ENCODE peak calls at places on chromosome 13, in four cellular contexts. C is tibial nerve, L is heart right ventricle, U is uterus. V is an unnamed sample. For H3K4me1, the result is how much of the 10 kb centered on the place peaks cover.

GRCh38 chr13:57748096-57748495 is 116.6 kb downstream of the PCDH17 start:
- DNase-seq in L (no peak), U (no peak), C (no peak), V (no peak)

GRCh38 chr13:70128098-70128497 is 19.8 kb upstream of the KLHL1 start:
- DNase-seq in L (no peak), U (no peak), C (no peak), V (no peak)

GRCh38 chr13:38685974-38686571 is 804 bp upstream of the FREM2 start:
- DNase-seq in U (no peak), L (no peak), C (no peak), V (no peak)

GRCh38 chr13:74975122-74975521 is 506.8 kb downstream of the TBC1D4 start:
- DNase-seq in C (no peak), L (no peak), U (no peak), V (no peak)

GRCh38 chr13:20144141-20144850 is 16.6 kb downstream of the GJA3 start:
- DNase-seq in C (no peak), U (no peak), L (no peak), V (no peak)

GRCh38 chr13:106047859-106048258 is 487.6 kb downstream of the EFNB2 start:
- DNase-seq in U (no peak), L (no peak), C (no peak), V (no peak)

GRCh38 chr13:64934569-64935362 is 2295.4 kb downstream of the PCDH9 start:
- DNase-seq in U (no peak), C (no peak), L (no peak), V (no peak)

GRCh38 chr13:67146523-67147130 is 83.5 kb downstream of the PCDH9 start:
- DNase-seq in C (no peak), U (no peak), L (no peak), V (no peak)

GRCh38 chr13:32639502-32640105 is 53.4 kb downstream of the PDS5B start:
- DNase-seq in U (peak), C (peak), L (no peak), V (peak)

GRCh38 chr13:102018716-102019115 is 383.1 kb downstream of the FGF14 start:
- DNase-seq in C (no peak), U (no peak), L (no peak), V (no peak)

GRCh38 chr13:112994084-112994780 is 25.2 kb downstream of the MCF2L start:
- DNase-seq in L (no peak), C (no peak), U (no peak), V (no peak)

GRCh38 chr13:60090579-60090978 is 73.1 kb downstream of the DIAPH3 start:
- DNase-seq in C (no peak), U (no peak), L (no peak), V (no peak)

GRCh38 chr13:60134376-60134775 is 29.4 kb downstream of the DIAPH3 start:
- DNase-seq in L (no peak), U (no peak), C (no peak), V (no peak)

GRCh38 chr13:91922969-91923592 is 524.7 kb downstream of the GPC5 start:
- DNase-seq in U (no peak), L (no peak), C (no peak), V (no peak)

GRCh38 chr13:48412100-48412556 is 785 bp downstream of the LPAR6 start:
- DNase-seq in L (no peak), U (no peak), C (no peak), V (no peak)

GRCh38 chr13:44865722-44866484 is 123.4 kb downstream of the NUFIP1 start:
- DNase-seq in C (no peak), U (peak), L (no peak), V (no peak)

GRCh38 chr13:23985846-23986245 is 88.5 kb upstream of the C1QTNF9B start:
- DNase-seq in L (no peak), U (no peak), C (no peak), V (no peak)

GRCh38 chr13:37417042-37417441 is 181.5 kb downstream of the POSTN start:
- DNase-seq in C (no peak), L (no peak), U (no peak), V (no peak)

GRCh38 chr13:34933349-34933748 is 8.7 kb upstream of the NBEA start:
- DNase-seq in C (no peak), U (no peak), L (no peak), V (no peak)

GRCh38 chr13:40094056-40094455 is 438.6 kb downstream of the COG6 start:
- DNase-seq in U (no peak), C (no peak), L (no peak), V (no peak)

GRCh38 chr13:109645831-109646230 is 140.6 kb downstream of the IRS2 start:
- DNase-seq in U (no peak), L (no peak), C (no peak), V (no peak)

GRCh38 chr13:32846556-32846955 is 169.7 kb upstream of the KL start:
- DNase-seq in C (no peak), U (no peak), L (no peak), V (no peak)

GRCh38 chr13:99086869-99087129 is 108.9 kb upstream of the DOCK9 start:
- DNase-seq in L (no peak), C (no peak), U (no peak), V (peak)

GRCh38 chr13:94209110-94209509 is 270.4 kb downstream of the DCT start:
- DNase-seq in U (no peak), L (no peak), C (no peak), V (no peak)

GRCh38 chr13:25217023-25217909 is 45.2 kb upstream of the AMER2 start:
- DNase-seq in L (no peak), U (no peak), C (no peak), V (no peak)

GRCh38 chr13:52450012-52450792 is at the start of gene VPS36:
- DNase-seq in C (peak), L (peak), U (peak), V (peak)

GRCh38 chr13:52447815-52448552 is 2.5 kb downstream of the VPS36 start:
- DNase-seq in C (no peak), L (no peak), U (no peak), V (no peak)

GRCh38 chr13:52447354-52447753 is 3.1 kb downstream of the VPS36 start:
- DNase-seq in L (no peak), C (no peak), U (no peak), V (no peak)

GRCh38 chr13:52450793-52451116 is 321 bp upstream of the VPS36 start:
- DNase-seq in U (no peak), L (no peak), C (no peak), V (no peak)

DNA sequence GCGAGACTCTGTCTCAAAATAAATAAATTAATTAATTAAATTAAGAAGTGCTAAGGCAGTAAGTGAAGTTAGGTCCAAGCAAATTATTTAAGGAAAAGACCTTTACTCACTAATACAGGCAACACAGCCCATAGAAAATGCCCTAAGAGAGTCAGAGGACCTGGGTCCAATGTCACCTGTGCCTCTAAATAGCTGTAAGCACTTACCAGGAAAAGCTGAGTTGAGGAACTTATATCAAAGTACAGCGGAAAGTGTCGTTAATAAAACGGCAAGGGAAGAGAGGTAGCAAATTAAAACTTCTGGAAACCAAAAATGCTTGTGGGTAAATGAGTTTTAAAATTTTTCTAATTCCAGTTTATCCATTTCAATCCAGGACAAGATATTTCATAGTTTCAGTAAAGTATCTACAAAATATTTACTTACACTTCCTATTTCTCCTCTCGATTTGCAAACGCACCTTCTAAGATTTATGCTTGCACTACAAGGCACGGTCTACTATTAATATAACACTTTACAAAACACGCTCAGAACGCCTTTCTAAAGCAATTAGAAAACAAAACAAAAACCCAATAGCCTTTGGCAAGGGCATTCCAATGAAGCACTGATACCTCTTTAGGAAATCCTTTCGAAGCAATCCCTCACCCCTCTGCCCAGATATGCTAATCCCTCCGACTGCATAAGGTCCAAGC is 967 bp downstream of the VPS36 start:
- DNase-seq in L (no peak), U (no peak), C (no peak), V (no peak)
- H3K4me3 ChIP-seq in L (peak), U (peak), C (peak), V (peak)

DNA sequence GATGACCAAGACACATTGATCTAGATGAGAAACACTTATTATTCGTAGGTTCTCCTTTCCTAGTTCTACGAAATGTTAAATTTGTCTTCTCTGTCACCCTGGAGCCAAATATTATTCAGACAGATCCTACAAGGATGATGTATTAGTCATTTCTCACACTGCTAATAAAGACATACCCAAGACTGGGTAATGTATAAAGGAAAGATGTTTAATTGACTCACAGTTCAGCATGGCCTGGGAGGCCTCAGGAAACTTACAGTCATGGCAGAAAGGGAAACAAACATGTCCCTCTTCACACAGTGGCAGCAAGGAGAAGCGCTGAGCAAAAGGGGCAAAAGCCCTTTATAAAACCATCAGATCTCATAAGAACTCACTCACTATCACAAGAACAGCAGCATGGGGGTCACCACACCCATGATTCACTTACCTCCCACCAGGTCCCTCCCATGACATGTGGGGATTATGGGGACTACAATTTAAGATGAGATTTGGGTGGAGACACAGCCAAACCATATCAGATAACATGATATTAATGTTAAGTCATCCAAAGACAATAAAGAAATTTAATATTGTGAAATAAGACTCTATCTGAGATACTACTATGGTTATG is 1248.8 kb upstream of the SLC10A2 start:
- DNase-seq in U (no peak), L (no peak), C (no peak), V (no peak)
- H3K27ac ChIP-seq in U (no peak), L (no peak), C (no peak), V (no peak)

DNA sequence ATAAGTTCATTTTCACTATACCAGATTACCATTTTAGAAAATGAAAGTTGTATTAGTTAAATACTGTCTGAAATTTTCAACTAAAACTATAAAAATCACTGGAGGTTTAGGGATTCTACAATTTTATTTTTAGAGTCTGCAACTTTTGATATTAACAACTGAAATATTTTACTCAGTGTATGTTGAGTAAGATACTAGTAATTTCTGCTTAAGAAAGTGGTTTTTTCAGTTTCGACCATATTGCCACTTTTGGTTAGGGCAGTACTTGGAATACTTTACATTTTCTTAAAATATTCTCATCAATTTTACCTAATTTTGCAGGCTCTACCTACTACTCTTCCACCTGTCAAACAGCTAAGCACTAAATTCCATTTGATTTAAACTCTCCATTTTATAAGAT is 59.6 kb downstream of the KCNRG start:
- DNase-seq in L (no peak), U (no peak), C (no peak), V (no peak)
- H3K4me1 ChIP-seq in L (under half), U (under half), C (under half), V (under half)

GRCh38 chr13:100549316-100549715 is 39.3 kb downstream of the GGACT start:
- DNase-seq in U (no peak), L (no peak), C (no peak), V (no peak)

GRCh38 chr13:100547805-100548204 is 40.8 kb downstream of the GGACT start:
- DNase-seq in L (no peak), U (no peak), C (no peak), V (no peak)

GRCh38 chr13:100546713-100547405 is 41.7 kb downstream of the GGACT start:
- DNase-seq in C (no peak), L (no peak), U (no peak), V (no peak)

GRCh38 chr13:100552755-100553154 is 35.8 kb downstream of the GGACT start:
- DNase-seq in L (no peak), C (no peak), U (no peak), V (no peak)

GRCh38 chr13:100550433-100550832 is 38.2 kb downstream of the GGACT start:
- DNase-seq in C (no peak), U (peak), L (no peak), V (no peak)
- H3K4me3 ChIP-seq in C (peak), U (peak), L (no peak), V (no peak)

V was measured in CD8-positive, alpha-beta T cell.